ENCODE peak calls at places on chromosomes 2 and 18, in six cellular contexts. Y is colonic mucosa, T is neuronal stem cell, S is A549, X is fibroblast of mammary gland, Q is AG04450. B is an unnamed sample.

GRCh38 chr18:11883153-11883552 is 25.0 kb downstream of the MPPE1 start:
- DNase-seq in S (no peak), Y (no peak), T (no peak), Q (no peak), X (no peak), B (no peak)

GRCh38 chr2:6073260-6074141 is 381.3 kb downstream of the SOX11 start:
- DNase-seq in X (no peak), Y (no peak), T (peak; percentile 69), Q (peak; percentile 10), S (no peak), B (peak; percentile 87)

GRCh38 chr2:150620860-150621259 is 133.4 kb upstream of the RND3 start:
- DNase-seq in Y (no peak), Q (no peak), T (no peak), S (no peak), X (peak; percentile 81), B (peak; percentile 39)

GRCh38 chr2:20393986-20394385 is 43.3 kb upstream of the PUM2 start:
- DNase-seq in S (no peak), Y (no peak), Q (no peak), T (no peak), X (no peak), B (no peak)

GRCh38 chr2:40169430-40169829 is 282.5 kb downstream of the SLC8A1 start:
- DNase-seq in T (no peak), S (no peak), Q (no peak), X (peak; percentile 24), Y (no peak), B (no peak)

GRCh38 chr2:197464180-197464579 is 10.8 kb downstream of the COQ10B start:
- DNase-seq in X (peak; percentile 16), Q (no peak), S (no peak), T (no peak), Y (no peak), B (peak; percentile 30)

GRCh38 chr2:219728993-219729487 is 101.6 kb downstream of the SLC4A3 start:
- DNase-seq in T (no peak), Q (no peak), S (no peak), X (no peak), Y (no peak), B (peak; percentile 76)

GRCh38 chr2:160687629-160688028 is 194.0 kb upstream of the RBMS1 start:
- DNase-seq in Q (no peak), S (no peak), X (no peak), T (no peak), Y (no peak), B (no peak)

GRCh38 chr2:111029135-111029927 is 91.4 kb upstream of the BCL2L11 start:
- DNase-seq in S (peak; percentile 30), Y (peak; percentile 83), T (no peak), Q (no peak), X (no peak), B (no peak)

GRCh38 chr2:147937744-147938349 is 82.7 kb downstream of the ORC4 start:
- DNase-seq in Q (no peak), Y (no peak), S (peak; percentile 37), T (peak; percentile 18), X (peak; percentile 52), B (no peak)

GRCh38 chr2:71746946-71747501 is 293.7 kb downstream of the DYSF start:
- DNase-seq in Y (peak; percentile 49), T (no peak), S (no peak), X (no peak), Q (no peak), B (peak; percentile 47)

GRCh38 chr2:171185941-171186340 is 25.2 kb upstream of the TLK1 start:
- DNase-seq in T (no peak), Y (no peak), S (no peak), X (peak; percentile 83), Q (peak; percentile 47), B (peak; percentile 82)

GRCh38 chr2:185522472-185522871 is 216.1 kb upstream of the FSIP2 start:
- DNase-seq in S (peak; percentile 4), X (no peak), Q (no peak), Y (no peak), T (no peak), B (no peak)

GRCh38 chr2:43123981-43124666 is 102.3 kb downstream of the ZFP36L2 start:
- DNase-seq in S (no peak), X (no peak), Q (no peak), Y (no peak), T (no peak), B (no peak)
- H3K4me3 ChIP-seq in S (no peak overlapping the region), X (no peak overlapping the region), Q (no peak overlapping the region), Y (no peak overlapping the region), T (peak overlapping the region; percentile 5), B (no peak overlapping the region)

GRCh38 chr18:31156831-31157763 is 5.6 kb downstream of the DSC1 start:
- DNase-seq in S (no peak), Q (no peak), X (no peak), T (no peak), Y (no peak), B (no peak)

GRCh38 chr18:31162419-31162793 is 250 bp downstream of the DSC1 start:
- DNase-seq in T (no peak), Q (no peak), X (no peak), S (no peak), Y (no peak), B (no peak)

GRCh38 chr18:31161757-31162418 is 768 bp downstream of the DSC1 start:
- DNase-seq in Q (no peak), S (no peak), Y (no peak), T (no peak), X (no peak), B (peak; percentile 53)

GRCh38 chr18:31162825-31163435 is at the start of gene DSC1:
- DNase-seq in X (no peak), Q (no peak), Y (no peak), S (no peak), T (no peak), B (no peak)
- H3K4me3 ChIP-seq in X (no peak within 1 kb of the TSS), Q (no peak within 1 kb of the TSS), Y (no peak within 1 kb of the TSS), S (no peak within 1 kb of the TSS), T (no peak within 1 kb of the TSS), B (no peak within 1 kb of the TSS)

GRCh38 chr2:154459286-154459685 is 239.2 kb upstream of the KCNJ3 start:
- DNase-seq in Q (no peak), X (no peak), T (no peak), Y (no peak), S (no peak), B (no peak)
- H3K4me3 ChIP-seq in Q (no peak overlapping the region), X (no peak overlapping the region), T (no peak overlapping the region), Y (no peak overlapping the region), S (no peak overlapping the region), B (no peak overlapping the region)

DNA sequence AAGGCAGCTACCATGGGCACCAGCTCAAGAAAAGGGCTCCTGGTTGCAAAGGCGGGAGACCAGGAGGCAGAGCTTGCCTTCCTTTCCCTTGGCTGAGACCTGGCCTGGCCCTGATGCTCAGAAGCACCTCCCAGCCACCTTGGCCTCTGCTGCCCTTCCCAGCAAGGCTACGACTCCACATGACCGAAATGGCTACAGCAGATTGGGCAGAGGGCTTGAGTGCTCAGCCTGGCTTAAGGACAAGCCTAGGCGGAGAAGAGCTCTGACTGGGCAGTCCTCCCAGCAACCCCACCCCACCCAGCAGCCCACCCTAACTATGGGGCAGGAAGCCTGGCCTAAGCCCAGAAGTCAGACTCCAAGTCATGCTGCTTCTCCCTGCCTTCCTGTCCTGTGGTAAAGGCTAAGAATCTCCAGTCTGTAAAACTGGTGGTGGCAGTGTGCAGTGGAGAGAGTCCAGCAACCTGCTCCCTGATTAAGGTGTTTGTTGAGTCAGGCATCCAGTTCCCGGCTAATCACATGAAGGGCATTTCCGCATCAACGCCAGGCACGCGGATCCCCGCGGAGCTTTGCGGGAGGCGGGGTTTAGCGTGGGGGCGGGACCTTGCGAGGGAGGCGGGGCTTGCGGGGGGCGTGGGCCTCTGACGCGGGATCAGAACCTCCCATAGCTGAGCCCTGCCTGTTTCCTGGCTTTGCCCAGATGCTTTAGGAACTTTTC is 256.0 kb downstream of the BCL11A start:
- DNase-seq in Q (no peak), Y (peak; percentile 78), T (no peak), S (no peak), X (no peak), B (no peak)
- H3K4me3 ChIP-seq in Q (no peak overlapping the region), Y (no peak overlapping the region), T (no peak overlapping the region), S (no peak overlapping the region), X (no peak overlapping the region), B (no peak overlapping the region)

GRCh38 chr2:3169106-3169870 is 208.3 kb downstream of the EIPR1 start:
- DNase-seq in T (no peak), S (no peak), Q (no peak), Y (no peak), X (peak; percentile 76), B (peak; percentile 57)
- H3K4me3 ChIP-seq in T (no peak overlapping the region), S (no peak overlapping the region), Q (no peak overlapping the region), Y (no peak overlapping the region), X (no peak overlapping the region), B (no peak overlapping the region)

GRCh38 chr2:86791574-86791973 is 861 bp upstream of the CD8A start:
- DNase-seq in T (no peak), Q (no peak), S (no peak), Y (no peak), X (no peak), B (no peak)
- H3K4me3 ChIP-seq in T (no peak overlapping the region), Q (no peak overlapping the region), S (no peak overlapping the region), Y (no peak overlapping the region), X (no peak overlapping the region), B (no peak overlapping the region)

DNA sequence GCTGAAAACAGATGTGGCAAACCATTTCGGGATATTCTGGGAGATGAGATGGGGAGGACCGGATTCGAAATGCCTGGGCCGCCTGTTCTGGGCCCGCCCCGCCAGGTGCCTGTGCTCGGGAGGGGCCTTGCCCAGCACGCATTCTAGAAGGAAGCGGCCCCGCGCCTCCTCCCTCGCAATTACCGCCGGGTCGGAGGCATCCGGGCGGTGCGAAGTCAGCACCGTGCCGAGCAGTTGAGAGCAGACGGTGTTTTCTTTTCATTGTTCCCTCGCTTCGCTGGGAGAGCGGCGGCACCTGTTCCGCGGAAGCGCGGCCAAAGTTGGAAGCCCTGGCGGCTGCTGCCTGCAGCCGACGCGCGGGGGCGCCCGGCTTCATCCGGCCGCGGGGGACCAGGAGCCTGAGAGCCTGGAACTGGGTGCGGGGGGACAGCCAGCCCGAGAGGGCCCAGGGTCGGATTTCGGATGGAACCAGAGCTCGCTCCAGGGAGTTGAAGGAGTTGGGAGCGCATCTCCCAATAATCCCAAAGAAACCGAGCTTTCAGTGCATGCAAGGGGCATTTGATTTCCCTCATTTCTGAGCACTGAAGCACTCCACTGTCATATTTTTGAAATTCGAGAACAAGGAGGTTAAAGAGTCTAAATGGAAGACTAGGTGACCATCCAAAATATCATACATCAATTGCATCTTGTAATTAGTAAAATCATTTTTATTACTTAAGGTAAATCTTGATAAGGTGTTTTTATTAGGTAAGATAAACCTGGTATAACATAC is 241.8 kb upstream of the RAB12 start:
- DNase-seq in S (peak; percentile 7), T (peak; percentile 58), Y (peak; percentile 53), X (no peak), Q (no peak), B (no peak)
- H3K4me3 ChIP-seq in S (peak overlapping the region; percentile 31), T (no peak overlapping the region), Y (peak overlapping the region; percentile 10), X (no peak overlapping the region), Q (peak overlapping the region; percentile 35), B (peak overlapping the region; percentile 34)

GRCh38 chr2:64106481-64106880 is 37.7 kb downstream of the PELI1 start:
- DNase-seq in Y (no peak), Q (no peak), S (no peak), X (no peak), T (no peak), B (no peak)
- H3K4me3 ChIP-seq in Y (no peak overlapping the region), Q (no peak overlapping the region), S (no peak overlapping the region), X (no peak overlapping the region), T (no peak overlapping the region), B (no peak overlapping the region)

B was measured in astrocyte.